ENCODE peak calls at places on chromosomes 6 and 20, in five cellular contexts. H, W, T, A and P are unnamed samples. For H3K4me1, the result is how much of the 10 kb centered on the place peaks cover.

GRCh38 chr6:30882764-30883475 is 1.4 kb upstream of the DDR1 start:
- DNase-seq in H (peak), W (peak), T (no peak), A (peak), P (peak)

GRCh38 chr6:56046576-56046975 is 171.2 kb upstream of the BMP5 start:
- DNase-seq in H (peak), W (no peak), T (no peak), A (peak), P (peak)

GRCh38 chr6:126682440-126682839 is 342.5 kb downstream of the CENPW start:
- DNase-seq in H (no peak), W (no peak), T (no peak), A (no peak), P (no peak)

GRCh38 chr6:129766959-129767728 is 57.2 kb upstream of the ARHGAP18 start:
- DNase-seq in H (peak), W (peak), T (peak), A (peak), P (peak)

GRCh38 chr6:11139051-11139960 is 27.8 kb upstream of the ERVFRD-1 start:
- DNase-seq in H (no peak), W (no peak), T (no peak), A (no peak), P (no peak)

GRCh38 chr20:33951171-33951570 is 42.5 kb upstream of the RALY start:
- DNase-seq in H (no peak), W (no peak), T (no peak), A (no peak), P (no peak)

GRCh38 chr20:37711987-37712961 is 18.4 kb downstream of the CTNNBL1 start:
- DNase-seq in H (no peak), W (no peak), T (no peak), A (no peak), P (no peak)

GRCh38 chr6:138522611-138523010 is 23.3 kb upstream of the NHSL1 start:
- DNase-seq in H (no peak), W (no peak), T (no peak), A (no peak), P (no peak)

GRCh38 chr6:22231616-22232015 is 65.2 kb downstream of the PRL start:
- DNase-seq in H (no peak), W (no peak), T (no peak), A (no peak), P (no peak)

GRCh38 chr6:136742125-136742524 is 50.2 kb downstream of the MAP3K5 start:
- DNase-seq in H (no peak), W (no peak), T (no peak), A (no peak), P (no peak)

GRCh38 chr20:330233-331149 is 5.1 kb downstream of the SOX12 start:
- DNase-seq in H (peak), W (peak), T (peak), A (no peak), P (no peak)

GRCh38 chr6:87209812-87210211 is 54.4 kb downstream of the ZNF292 start:
- DNase-seq in H (no peak), W (no peak), T (no peak), A (no peak), P (no peak)
- H3K4me1 ChIP-seq in H (under half), W (half or more), T (under half), A (under half), P (under half)

DNA sequence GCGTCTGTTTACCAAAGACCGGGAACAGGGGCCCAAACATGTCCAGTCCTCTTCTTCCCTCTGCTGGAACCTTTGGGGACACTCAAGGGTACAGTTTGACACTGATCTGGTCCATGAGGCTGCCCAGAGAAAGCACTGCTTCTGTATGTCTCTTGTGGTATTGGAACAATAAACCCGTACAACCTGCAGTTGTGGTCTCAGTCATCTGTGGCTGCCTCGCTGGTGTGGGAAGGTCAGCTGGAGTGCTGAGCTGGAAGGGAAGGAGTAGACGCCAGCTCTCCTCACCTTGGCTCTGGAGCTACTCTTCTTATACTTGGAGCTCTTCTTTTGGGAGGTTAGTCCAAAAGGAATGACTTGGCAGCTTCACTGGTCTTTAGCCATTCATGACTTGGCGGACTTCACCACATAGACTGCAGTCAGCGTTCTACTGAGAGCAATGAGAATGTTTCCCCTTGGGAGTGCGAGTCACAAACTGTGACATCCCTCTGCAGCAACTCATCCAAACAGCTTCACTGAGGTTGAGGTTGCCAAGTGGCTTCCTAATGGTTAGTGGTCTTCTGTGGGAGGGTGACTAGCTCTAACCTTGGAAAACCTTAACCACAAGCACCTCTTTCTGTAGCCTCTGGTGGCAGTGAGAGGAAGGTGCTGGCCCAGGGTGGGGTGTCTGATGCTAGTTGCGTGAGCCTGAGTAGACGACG is 81.2 kb downstream of the ASXL1 start:
- DNase-seq in H (no peak), W (no peak), T (peak), A (peak), P (no peak)
- TF ChIP-seq CTCF in H (peak), W (peak), T (peak), A (no peak), P (no peak)

DNA sequence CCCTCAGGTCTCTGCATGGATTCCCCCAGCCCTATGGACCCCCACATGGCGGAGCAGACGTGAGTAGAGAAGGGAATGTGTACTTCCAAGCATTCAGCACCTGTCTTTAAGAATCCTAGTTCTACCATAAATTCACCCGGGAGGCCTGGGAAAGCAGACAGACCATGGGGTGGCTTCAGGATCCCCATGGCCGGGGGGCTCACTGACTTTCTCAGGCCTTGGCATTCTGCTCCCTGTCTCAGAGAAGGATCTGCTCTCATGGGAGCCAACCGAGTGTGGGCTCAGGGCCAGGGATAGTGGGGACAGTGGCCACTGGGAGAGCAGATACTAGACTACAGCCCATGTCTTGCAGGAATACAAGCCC is 2.3 kb downstream of the CDC25B start:
- DNase-seq in H (peak), W (no peak), T (no peak), A (no peak), P (no peak)
- H3K4me1 ChIP-seq in H (half or more), W (under half), T (half or more), A (under half), P (half or more)

GRCh38 chr6:128290221-128290620 is 230.2 kb downstream of the PTPRK start:
- DNase-seq in H (no peak), W (no peak), T (no peak), A (no peak), P (no peak)

GRCh38 chr6:128295670-128296069 is 224.7 kb downstream of the PTPRK start:
- DNase-seq in H (no peak), W (no peak), T (no peak), A (no peak), P (no peak)
- TF ChIP-seq CTCF in H (no peak), W (no peak), T (no peak), A (no peak), P (no peak)